ENCODE peak calls at places on chromosomes 16 and 17, in eight cellular contexts. One of them, this sample, is unnamed.
A peak's percentile ranks its signal among the peaks of the same experiment; 100 is the strongest.

GRCh38 chr17:42460371-42460770 is 1.7 kb downstream of the ATP6V0A1 start:
- DNase-seq in activated effector memory CD4-positive, alpha-beta T cell treated with Interleukin-2 at 50 U/mL for 16 hours: no peak
- DNase-seq in ovary: no peak
- DNase-seq in T follicular helper cell: no peak
- DNase-seq in lower lobe of right lung: no peak
- DNase-seq in NCI-H1105: no peak
- DNase-seq in CD4-positive, alpha-beta T cell: no peak
- DNase-seq in effector memory CD4-positive, alpha-beta T cell: no peak
- DNase-seq in this sample: no peak

GRCh38 chr17:64741924-64742670 is 80.0 kb upstream of the SMURF2 start:
- DNase-seq in activated effector memory CD4-positive, alpha-beta T cell treated with Interleukin-2 at 50 U/mL for 16 hours: no peak
- DNase-seq in ovary: no peak
- DNase-seq in T follicular helper cell: no peak
- DNase-seq in lower lobe of right lung: no peak
- DNase-seq in NCI-H1105: no peak
- DNase-seq in CD4-positive, alpha-beta T cell: no peak
- DNase-seq in effector memory CD4-positive, alpha-beta T cell: no peak
- DNase-seq in this sample: no peak

GRCh38 chr17:79872762-79873161 is 33.5 kb upstream of the CBX4 start:
- DNase-seq in activated effector memory CD4-positive, alpha-beta T cell treated with Interleukin-2 at 50 U/mL for 16 hours: no peak
- DNase-seq in ovary: no peak
- DNase-seq in T follicular helper cell: no peak
- DNase-seq in lower lobe of right lung: no peak
- DNase-seq in NCI-H1105: no peak
- DNase-seq in CD4-positive, alpha-beta T cell: no peak
- DNase-seq in effector memory CD4-positive, alpha-beta T cell: no peak
- DNase-seq in this sample: no peak

GRCh38 chr16:1913327-1914083 is 4.7 kb downstream of the HS3ST6 start:
- DNase-seq in activated effector memory CD4-positive, alpha-beta T cell treated with Interleukin-2 at 50 U/mL for 16 hours: no peak
- DNase-seq in ovary: no peak
- DNase-seq in T follicular helper cell: no peak
- DNase-seq in lower lobe of right lung: peak; percentile 79
- DNase-seq in NCI-H1105: no peak
- DNase-seq in CD4-positive, alpha-beta T cell: no peak
- DNase-seq in effector memory CD4-positive, alpha-beta T cell: no peak
- DNase-seq in this sample: no peak

GRCh38 chr16:28974007-28974436 is 556 bp upstream of the SPNS1 start:
- DNase-seq in activated effector memory CD4-positive, alpha-beta T cell treated with Interleukin-2 at 50 U/mL for 16 hours: no peak
- DNase-seq in ovary: peak; percentile 60
- DNase-seq in T follicular helper cell: no peak
- DNase-seq in lower lobe of right lung: peak; percentile 67
- DNase-seq in NCI-H1105: peak; percentile 53
- DNase-seq in CD4-positive, alpha-beta T cell: no peak
- DNase-seq in effector memory CD4-positive, alpha-beta T cell: no peak
- DNase-seq in this sample: peak; percentile 72

GRCh38 chr17:57914274-57915147 is 40.7 kb downstream of the CUEDC1 start:
- DNase-seq in activated effector memory CD4-positive, alpha-beta T cell treated with Interleukin-2 at 50 U/mL for 16 hours: no peak
- DNase-seq in ovary: no peak
- DNase-seq in T follicular helper cell: no peak
- DNase-seq in lower lobe of right lung: no peak
- DNase-seq in NCI-H1105: no peak
- DNase-seq in CD4-positive, alpha-beta T cell: no peak
- DNase-seq in effector memory CD4-positive, alpha-beta T cell: no peak
- DNase-seq in this sample: no peak

GRCh38 chr16:66435896-66436295 is 8.8 kb downstream of the BEAN1 start:
- DNase-seq in activated effector memory CD4-positive, alpha-beta T cell treated with Interleukin-2 at 50 U/mL for 16 hours: no peak
- DNase-seq in ovary: no peak
- DNase-seq in T follicular helper cell: no peak
- DNase-seq in lower lobe of right lung: no peak
- DNase-seq in NCI-H1105: no peak
- DNase-seq in CD4-positive, alpha-beta T cell: no peak
- DNase-seq in effector memory CD4-positive, alpha-beta T cell: no peak
- DNase-seq in this sample: no peak

GRCh38 chr17:17892731-17893130 is 55.9 kb upstream of the SREBF1 start:
- DNase-seq in activated effector memory CD4-positive, alpha-beta T cell treated with Interleukin-2 at 50 U/mL for 16 hours: no peak
- DNase-seq in ovary: no peak
- DNase-seq in T follicular helper cell: no peak
- DNase-seq in lower lobe of right lung: no peak
- DNase-seq in NCI-H1105: no peak
- DNase-seq in CD4-positive, alpha-beta T cell: no peak
- DNase-seq in effector memory CD4-positive, alpha-beta T cell: no peak
- DNase-seq in this sample: no peak

GRCh38 chr16:31273676-31274075 is 13.9 kb downstream of the ITGAM start:
- DNase-seq in activated effector memory CD4-positive, alpha-beta T cell treated with Interleukin-2 at 50 U/mL for 16 hours: no peak
- DNase-seq in ovary: no peak
- DNase-seq in T follicular helper cell: no peak
- DNase-seq in lower lobe of right lung: no peak
- DNase-seq in NCI-H1105: no peak
- DNase-seq in CD4-positive, alpha-beta T cell: no peak
- DNase-seq in effector memory CD4-positive, alpha-beta T cell: no peak
- DNase-seq in this sample: no peak

GRCh38 chr17:1095093-1095852 is 84.5 kb downstream of the ABR start:
- DNase-seq in activated effector memory CD4-positive, alpha-beta T cell treated with Interleukin-2 at 50 U/mL for 16 hours: no peak
- DNase-seq in ovary: no peak
- DNase-seq in T follicular helper cell: no peak
- DNase-seq in lower lobe of right lung: peak; percentile 88
- DNase-seq in NCI-H1105: no peak
- DNase-seq in CD4-positive, alpha-beta T cell: no peak
- DNase-seq in effector memory CD4-positive, alpha-beta T cell: no peak
- DNase-seq in this sample: no peak

GRCh38 chr17:32268734-32269288 is 3.2 kb downstream of the RHBDL3 start:
- DNase-seq in activated effector memory CD4-positive, alpha-beta T cell treated with Interleukin-2 at 50 U/mL for 16 hours: no peak
- DNase-seq in ovary: no peak
- DNase-seq in T follicular helper cell: no peak
- DNase-seq in lower lobe of right lung: no peak
- DNase-seq in NCI-H1105: no peak
- DNase-seq in CD4-positive, alpha-beta T cell: no peak
- DNase-seq in effector memory CD4-positive, alpha-beta T cell: no peak
- DNase-seq in this sample: no peak

GRCh38 chr17:51921500-51921899 is 237.0 kb downstream of the CA10 start:
- DNase-seq in activated effector memory CD4-positive, alpha-beta T cell treated with Interleukin-2 at 50 U/mL for 16 hours: no peak
- DNase-seq in ovary: no peak
- DNase-seq in T follicular helper cell: no peak
- DNase-seq in lower lobe of right lung: no peak
- DNase-seq in NCI-H1105: no peak
- DNase-seq in CD4-positive, alpha-beta T cell: no peak
- DNase-seq in effector memory CD4-positive, alpha-beta T cell: no peak
- DNase-seq in this sample: no peak

GRCh38 chr17:82418001-82418986 is at the start of the genes HEXD and OGFOD3:
- DNase-seq in activated effector memory CD4-positive, alpha-beta T cell treated with Interleukin-2 at 50 U/mL for 16 hours: peak; percentile 83
- DNase-seq in ovary: peak; percentile 82
- DNase-seq in T follicular helper cell: peak; percentile 79
- DNase-seq in lower lobe of right lung: peak; percentile 89
- DNase-seq in NCI-H1105: peak; percentile 82
- DNase-seq in CD4-positive, alpha-beta T cell: peak; percentile 88
- DNase-seq in effector memory CD4-positive, alpha-beta T cell: peak; percentile 79
- DNase-seq in this sample: peak; percentile 87

GRCh38 chr16:25006504-25007055 is 8.6 kb downstream of the ARHGAP17 start:
- DNase-seq in activated effector memory CD4-positive, alpha-beta T cell treated with Interleukin-2 at 50 U/mL for 16 hours: no peak
- DNase-seq in ovary: no peak
- DNase-seq in T follicular helper cell: no peak
- DNase-seq in lower lobe of right lung: no peak
- DNase-seq in NCI-H1105: no peak
- DNase-seq in CD4-positive, alpha-beta T cell: no peak
- DNase-seq in effector memory CD4-positive, alpha-beta T cell: no peak
- DNase-seq in this sample: peak; percentile 43

GRCh38 chr16:2825049-2825742 is 4.9 kb upstream of the ZG16B start:
- DNase-seq in activated effector memory CD4-positive, alpha-beta T cell treated with Interleukin-2 at 50 U/mL for 16 hours: no peak
- DNase-seq in ovary: no peak
- DNase-seq in T follicular helper cell: no peak
- DNase-seq in lower lobe of right lung: peak; percentile 37
- DNase-seq in NCI-H1105: no peak
- DNase-seq in CD4-positive, alpha-beta T cell: no peak
- DNase-seq in effector memory CD4-positive, alpha-beta T cell: no peak
- DNase-seq in this sample: peak; percentile 46

GRCh38 chr16:48335961-48336360 is 49.3 kb downstream of the SIAH1 start:
- DNase-seq in activated effector memory CD4-positive, alpha-beta T cell treated with Interleukin-2 at 50 U/mL for 16 hours: no peak
- DNase-seq in ovary: no peak
- DNase-seq in T follicular helper cell: no peak
- DNase-seq in lower lobe of right lung: no peak
- DNase-seq in NCI-H1105: no peak
- DNase-seq in CD4-positive, alpha-beta T cell: no peak
- DNase-seq in effector memory CD4-positive, alpha-beta T cell: no peak
- DNase-seq in this sample: no peak